ENCODE peak calls at places on chromosomes 12 and 14, in four cellular contexts. J is GM10248, C is uterus, L is IMR-90. P is an unnamed sample.

GRCh38 chr12:60100852-60101251 is 505.0 kb downstream of the SLC16A7 start:
- DNase-seq in L (no peak), C (no peak), J (no peak), P (no peak)

GRCh38 chr12:119669744-119670472 is 2.0 kb downstream of the PRKAB1 start:
- DNase-seq in C (no peak), J (no peak), L (no peak), P (no peak)

GRCh38 chr14:96204151-96205058 is at the start of gene BDKRB2:
- DNase-seq in J (peak; percentile 52), L (peak; percentile 92), C (peak; percentile 61), P (no peak)

GRCh38 chr12:47277972-47278448 is 198.3 kb upstream of the AMIGO2 start:
- DNase-seq in J (no peak), C (no peak), L (peak; percentile 96), P (no peak)

GRCh38 chr12:58421990-58422389 is 480.6 kb downstream of the ATP23 start:
- DNase-seq in L (no peak), J (no peak), C (no peak), P (no peak)

GRCh38 chr12:119704065-119704747 is 36.3 kb downstream of the PRKAB1 start:
- DNase-seq in L (peak; percentile 50), J (no peak), C (no peak), P (no peak)

GRCh38 chr12:19624401-19624930 is 185.2 kb downstream of the AEBP2 start:
- DNase-seq in C (no peak), J (no peak), L (no peak), P (no peak)

GRCh38 chr12:23564454-23564853 is 385.0 kb downstream of the SOX5 start:
- DNase-seq in C (no peak), J (no peak), L (no peak), P (no peak)

GRCh38 chr12:120688527-120689071 is 1.6 kb downstream of the MLEC start:
- DNase-seq in C (no peak), J (no peak), L (no peak), P (no peak)

GRCh38 chr12:85951823-85952222 is 77.7 kb downstream of the NTS start:
- DNase-seq in L (peak; percentile 5), C (no peak), J (no peak), P (no peak)

GRCh38 chr12:63668028-63668799 is at the start of gene DPY19L2:
- DNase-seq in J (peak; percentile 23), C (peak; percentile 76), L (peak; percentile 52), P (no peak)

GRCh38 chr12:121893901-121894540 is 5.4 kb downstream of the PSMD9 start:
- DNase-seq in J (no peak), C (no peak), L (peak; percentile 77), P (no peak)

GRCh38 chr12:6069452-6070093 is 54.9 kb downstream of the VWF start:
- DNase-seq in C (peak; percentile 48), J (no peak), L (peak; percentile 96), P (peak; percentile 75)

GRCh38 chr14:75499084-75499875 is 23.0 kb upstream of the BATF start:
- DNase-seq in C (no peak), J (peak; percentile 60), L (no peak), P (no peak)

GRCh38 chr14:74368026-74368425 is 19.8 kb downstream of the VRTN start:
- DNase-seq in L (no peak), C (no peak), J (no peak), P (no peak)
- TF ChIP-seq CTCF in L (no peak), C (no peak), J (no peak), P (no peak)

GRCh38 chr14:89922549-89922907 is 32.0 kb downstream of the EFCAB11 start:
- DNase-seq in L (no peak), J (no peak), C (no peak), P (no peak)
- TF ChIP-seq CTCF in L (no peak), J (no peak), C (no peak), P (no peak)

DNA sequence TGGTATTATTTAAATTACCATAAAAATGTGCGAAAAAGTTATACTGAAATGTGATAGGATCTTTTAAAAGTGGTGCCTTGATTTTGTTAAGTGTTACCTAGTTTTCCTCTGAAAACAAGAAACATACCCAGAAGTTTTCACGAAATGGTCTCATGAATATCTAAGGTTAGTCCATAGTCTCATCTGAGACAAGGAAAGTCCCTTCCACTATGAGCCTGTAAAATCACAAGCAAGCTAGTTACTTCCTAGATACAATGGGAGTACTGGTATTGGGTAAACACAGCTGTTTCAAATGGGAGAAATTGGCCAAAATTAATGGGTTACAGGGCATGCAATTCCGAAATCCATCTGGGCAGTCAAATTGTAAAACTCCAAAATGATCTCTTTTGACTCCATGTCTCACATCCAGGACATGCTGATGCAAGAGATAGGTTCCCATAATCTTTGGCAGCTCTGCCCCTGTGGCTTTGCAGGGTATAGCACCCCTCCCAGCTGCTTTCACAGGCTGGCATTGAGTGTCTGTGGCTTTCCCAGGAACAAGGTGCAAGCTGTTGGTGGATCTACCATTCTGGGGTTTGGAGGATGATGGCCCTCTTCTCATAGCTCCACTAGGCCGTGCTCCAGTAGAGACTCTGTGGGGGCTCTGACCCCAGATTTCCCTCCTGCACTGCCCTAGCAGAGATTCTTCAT is 271.4 kb downstream of the NAV3 start:
- DNase-seq in J (no peak), L (no peak), C (no peak), P (no peak)
- TF ChIP-seq CTCF in J (no peak), L (no peak), C (no peak), P (no peak)

GRCh38 chr14:67572608-67573007 is 27.5 kb downstream of the PIGH start:
- DNase-seq in C (no peak), L (no peak), J (no peak), P (no peak)

GRCh38 chr14:67575684-67576083 is 24.4 kb downstream of the PIGH start:
- DNase-seq in J (no peak), L (no peak), C (no peak), P (no peak)

GRCh38 chr14:67573268-67574010 is 26.6 kb downstream of the PIGH start:
- DNase-seq in L (no peak), J (no peak), C (no peak), P (no peak)

GRCh38 chr14:67574806-67575205 is 25.3 kb downstream of the PIGH start:
- DNase-seq in J (no peak), C (no peak), L (no peak), P (no peak)

DNA sequence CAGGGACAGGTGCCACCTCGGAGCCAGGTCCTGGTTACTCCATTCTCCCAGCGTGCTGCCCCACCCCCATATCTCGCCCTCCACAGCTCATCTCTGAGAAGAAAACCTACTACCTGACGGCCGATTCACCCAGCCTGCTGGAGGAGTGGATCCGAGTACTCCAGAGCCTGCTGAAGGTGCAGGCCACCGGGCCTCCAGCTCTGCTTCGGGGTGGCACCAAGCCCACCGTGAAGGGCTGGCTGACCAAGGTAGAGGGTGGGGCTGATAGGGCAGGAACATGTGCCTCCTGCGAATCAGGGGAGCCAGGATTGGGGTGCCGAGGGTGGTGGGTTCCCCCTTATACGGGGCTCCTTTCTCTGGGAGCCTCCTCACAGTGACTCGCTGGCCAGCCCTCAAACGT is 25.9 kb downstream of the PIGH start:
- DNase-seq in C (no peak), J (no peak), L (no peak), P (no peak)
- TF ChIP-seq CTCF in C (no peak), J (no peak), L (no peak), P (no peak)

DNA sequence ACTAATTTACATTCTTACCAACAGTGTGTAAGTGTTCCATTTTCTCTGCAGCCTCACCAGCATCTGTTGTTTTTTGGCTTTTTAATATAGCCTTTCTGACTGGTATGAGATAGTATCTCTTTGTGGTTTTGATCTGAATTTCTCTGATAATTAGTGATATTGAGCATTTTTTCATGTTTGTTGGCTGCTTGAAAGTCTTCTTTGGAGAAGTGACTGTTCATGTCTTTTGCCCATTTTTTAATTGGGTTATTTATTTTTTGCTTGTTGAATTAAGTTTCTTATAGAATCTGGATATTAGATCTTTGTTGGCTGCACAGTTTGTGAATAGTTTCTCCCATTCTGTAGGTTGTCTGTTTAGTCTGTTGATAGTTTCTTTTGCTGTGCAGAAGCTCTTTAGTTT is 48.0 kb upstream of the OR6J1 start:
- DNase-seq in C (no peak), J (no peak), L (no peak), P (no peak)
- TF ChIP-seq CTCF in C (no peak), J (no peak), L (no peak), P (no peak)

GRCh38 chr12:1434296-1434955 is 160.0 kb downstream of the FBXL14 start:
- DNase-seq in C (no peak), J (no peak), L (no peak), P (no peak)
- TF ChIP-seq CTCF in C (no peak), J (no peak), L (no peak), P (no peak)

GRCh38 chr12:112971248-112971647 is 7.1 kb upstream of the OAS2 start:
- DNase-seq in C (no peak), L (peak; percentile 2), J (peak; percentile 3), P (no peak)
- TF ChIP-seq CTCF in C (no peak), L (no peak), J (no peak), P (no peak)

DNA sequence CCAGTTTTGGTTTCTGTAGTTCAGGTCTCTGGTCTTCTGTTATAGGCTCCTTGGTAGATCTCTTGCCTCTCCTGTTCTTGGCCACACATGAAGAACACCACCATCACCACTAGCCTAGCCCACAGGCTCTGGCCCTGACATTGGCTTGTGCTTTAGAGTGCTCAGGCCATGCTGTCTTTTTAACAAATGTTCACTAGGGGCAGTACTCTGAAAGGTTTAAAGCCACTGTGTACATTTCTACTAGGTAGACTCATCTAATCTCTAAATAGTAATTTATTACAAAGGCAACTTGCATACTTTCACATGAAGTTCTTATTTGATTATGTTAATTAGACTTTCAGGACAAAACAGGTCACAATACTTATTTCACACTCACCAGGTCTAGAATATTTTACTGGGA is 38.3 kb downstream of the PDE6H start:
- DNase-seq in J (no peak), L (no peak), C (no peak), P (no peak)
- TF ChIP-seq CTCF in J (peak; percentile 10), L (no peak), C (no peak), P (no peak)